ENCODE peak calls at places on chromosome 13, in seven cellular contexts. H, C, N, S, T, R and J are unnamed samples.

GRCh38 chr13:44463759-44464158 is 90.1 kb downstream of the SERP2 start:
- DNase-seq in S (no peak), R (no peak), T (no peak), H (no peak), C (no peak), N (no peak), J (no peak)

GRCh38 chr13:34044660-34045080 is 226.7 kb downstream of the RFC3 start:
- DNase-seq in N (peak), T (no peak), R (no peak), H (no peak), S (no peak), C (no peak), J (no peak)

GRCh38 chr13:95300625-95301134 is 571 bp downstream of the ABCC4 start:
- DNase-seq in T (peak), R (peak), N (peak), C (peak), S (peak), H (no peak), J (peak)

GRCh38 chr13:106919093-106919492 is 351.2 kb upstream of the ARGLU1 start:
- DNase-seq in C (no peak), T (no peak), H (no peak), N (peak), R (peak), S (no peak), J (no peak)

GRCh38 chr13:45138282-45138681 is 18.0 kb downstream of the GTF2F2 start:
- DNase-seq in R (no peak), S (no peak), N (no peak), H (no peak), T (no peak), C (no peak), J (no peak)

GRCh38 chr13:84917252-84917878 is 881.9 kb downstream of the SLITRK6 start:
- DNase-seq in H (no peak), C (no peak), N (no peak), T (no peak), R (no peak), S (no peak), J (no peak)

GRCh38 chr13:106373989-106374572 is 161.4 kb downstream of the EFNB2 start:
- DNase-seq in R (peak), S (no peak), T (no peak), C (no peak), N (no peak), H (no peak), J (no peak)

GRCh38 chr13:40681341-40682051 is 15.1 kb upstream of the FOXO1 start:
- DNase-seq in S (peak), T (no peak), C (peak), H (no peak), N (no peak), R (no peak), J (no peak)

GRCh38 chr13:77239312-77239711 is 87.6 kb downstream of the MYCBP2 start:
- DNase-seq in S (no peak), R (no peak), N (peak), H (no peak), C (no peak), T (no peak), J (no peak)

GRCh38 chr13:114063545-114064515 is 68.6 kb downstream of the RASA3 start:
- DNase-seq in N (no peak), C (no peak), R (no peak), T (peak), H (no peak), S (peak), J (no peak)

GRCh38 chr13:49421391-49421790 is 22.5 kb downstream of the CAB39L start:
- DNase-seq in R (peak), C (peak), H (no peak), S (no peak), T (no peak), N (no peak), J (no peak)

GRCh38 chr13:29496241-29496712 is 99.2 kb downstream of the SLC7A1 start:
- DNase-seq in T (peak), H (no peak), C (no peak), N (no peak), S (peak), R (peak), J (peak)

GRCh38 chr13:91690944-91691343 is 292.5 kb downstream of the GPC5 start:
- DNase-seq in H (no peak), N (no peak), R (no peak), T (no peak), C (no peak), S (no peak), J (no peak)

GRCh38 chr13:102817907-102818306 is 19.0 kb downstream of the BIVM start:
- DNase-seq in S (no peak), T (no peak), H (no peak), N (no peak), R (no peak), C (no peak), J (no peak)

GRCh38 chr13:70960841-70961443 is 852.7 kb upstream of the KLHL1 start:
- DNase-seq in C (peak), S (no peak), T (no peak), R (no peak), H (no peak), N (peak), J (no peak)

GRCh38 chr13:46754812-46755211 is 42.1 kb downstream of the ESD start:
- DNase-seq in T (no peak), N (no peak), H (no peak), C (no peak), R (no peak), S (no peak), J (no peak)

GRCh38 chr13:73171242-73171641 is 112.4 kb downstream of the KLF5 start:
- DNase-seq in C (no peak), N (no peak), H (no peak), S (no peak), T (no peak), R (no peak), J (no peak)

GRCh38 chr13:44703371-44703770 is 127.2 kb upstream of the TSC22D1 start:
- DNase-seq in H (no peak), S (no peak), T (no peak), N (peak), R (no peak), C (no peak), J (no peak)

GRCh38 chr13:113426591-113426986 is 26.7 kb downstream of the ADPRHL1 start:
- DNase-seq in S (peak), N (no peak), C (no peak), H (no peak), T (no peak), R (no peak), J (no peak)

GRCh38 chr13:79353698-79354097 is 52.4 kb downstream of the RBM26 start:
- DNase-seq in S (no peak), N (no peak), T (no peak), R (no peak), H (no peak), C (no peak), J (no peak)

GRCh38 chr13:42832341-42833153 is 51.2 kb downstream of the FAM216B start:
- DNase-seq in N (peak), R (no peak), S (peak), T (peak), H (no peak), C (no peak), J (no peak)

GRCh38 chr13:58884810-58885209 is 1253.3 kb downstream of the PCDH17 start:
- DNase-seq in H (no peak), N (no peak), S (no peak), C (no peak), T (no peak), R (no peak), J (no peak)

GRCh38 chr13:50596776-50597203 is 246.7 kb downstream of the DLEU7 start:
- DNase-seq in T (no peak), R (no peak), N (no peak), H (no peak), C (peak), S (no peak), J (no peak)

GRCh38 chr13:33150146-33150545 is 133.9 kb downstream of the KL start:
- DNase-seq in S (no peak), R (no peak), H (no peak), C (peak), N (peak), T (no peak), J (no peak)

GRCh38 chr13:79869326-79869725 is 388.4 kb downstream of the NDFIP2 start:
- DNase-seq in C (no peak), N (peak), H (no peak), R (no peak), S (no peak), T (peak), J (no peak)

GRCh38 chr13:42971670-42972355 is 20.2 kb downstream of the EPSTI1 start:
- DNase-seq in T (no peak), C (no peak), H (no peak), S (no peak), R (no peak), N (peak), J (no peak)

GRCh38 chr13:109208522-109208921 is 577.9 kb downstream of the IRS2 start:
- DNase-seq in S (no peak), N (no peak), C (no peak), R (no peak), H (no peak), T (no peak), J (no peak)

GRCh38 chr13:113321546-113321945 is 24.5 kb downstream of the LAMP1 start:
- DNase-seq in C (no peak), H (no peak), R (no peak), N (no peak), S (no peak), T (no peak), J (no peak)

GRCh38 chr13:71378992-71379905 is 487.8 kb downstream of the DACH1 start:
- DNase-seq in N (no peak), T (no peak), R (no peak), S (no peak), H (no peak), C (no peak), J (no peak)

GRCh38 chr13:42720116-42720857 is 61.1 kb upstream of the FAM216B start:
- DNase-seq in R (no peak), C (peak), H (no peak), S (no peak), N (peak), T (peak), J (no peak)

GRCh38 chr13:109781384-109782065 is 4.9 kb downstream of the IRS2 start:
- DNase-seq in T (no peak), N (no peak), H (no peak), C (no peak), S (no peak), R (no peak), J (no peak)

GRCh38 chr13:72920097-72920496 is 138.2 kb downstream of the PIBF1 start:
- DNase-seq in H (no peak), R (no peak), S (peak), N (no peak), C (no peak), T (no peak), J (no peak)

GRCh38 chr13:106530907-106531520 is 4.4 kb downstream of the EFNB2 start:
- DNase-seq in T (no peak), N (no peak), H (no peak), S (no peak), C (no peak), R (no peak), J (no peak)

GRCh38 chr13:28047784-28048388 is 52.5 kb downstream of the FLT3 start:
- DNase-seq in R (peak), H (no peak), T (no peak), C (no peak), S (no peak), N (peak), J (no peak)

GRCh38 chr13:110194456-110194855 is 112.5 kb downstream of the COL4A1 start:
- DNase-seq in R (no peak), H (no peak), T (no peak), N (no peak), C (no peak), S (no peak), J (no peak)

GRCh38 chr13:75458696-75459422 is 23.1 kb downstream of the TBC1D4 start:
- DNase-seq in C (peak), S (peak), N (no peak), H (no peak), R (peak), T (peak), J (no peak)

GRCh38 chr13:37700887-37701286 is 102.3 kb upstream of the POSTN start:
- DNase-seq in R (no peak), H (no peak), S (no peak), C (no peak), N (peak), T (no peak), J (no peak)

GRCh38 chr13:50130686-50131051 is 115.4 kb downstream of the KCNRG start:
- DNase-seq in N (peak), R (no peak), C (peak), S (peak), T (no peak), H (no peak), J (peak)

GRCh38 chr13:99464441-99464949 is 36.8 kb upstream of the TM9SF2 start:
- DNase-seq in H (no peak), T (no peak), S (no peak), N (no peak), C (no peak), R (peak), J (no peak)

GRCh38 chr13:99463998-99464397 is 37.3 kb upstream of the TM9SF2 start:
- DNase-seq in C (no peak), S (no peak), N (no peak), H (no peak), R (no peak), T (no peak), J (no peak)

GRCh38 chr13:99454518-99455183 is 46.6 kb upstream of the TM9SF2 start:
- DNase-seq in S (no peak), N (no peak), R (no peak), C (no peak), T (no peak), H (no peak), J (no peak)

DNA sequence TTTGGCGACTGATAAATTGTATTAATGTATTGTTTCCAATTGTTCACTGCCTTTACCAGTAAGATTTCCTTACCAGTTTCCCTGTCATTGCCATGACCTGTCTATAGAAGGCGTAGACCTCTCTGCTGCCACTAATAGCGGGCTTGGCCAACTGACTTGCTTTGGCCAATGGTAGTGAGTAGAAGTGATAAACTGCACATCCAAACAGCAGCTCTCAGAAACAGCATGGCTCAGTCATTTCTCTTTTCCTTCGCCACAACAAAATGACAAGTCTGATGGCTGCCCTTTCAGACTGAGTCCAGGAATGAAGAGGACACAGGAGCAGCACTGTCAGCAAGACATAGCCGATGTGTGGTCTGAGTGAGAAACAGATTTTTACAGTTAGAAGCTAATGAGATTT is 42.2 kb upstream of the TM9SF2 start:
- DNase-seq in N (no peak), C (no peak), T (no peak), S (no peak), R (no peak), H (no peak), J (no peak)
- TF ChIP-seq CTCF in N (no peak), C (peak), T (no peak), S (no peak), R (no peak), H (no peak), J (no peak)

DNA sequence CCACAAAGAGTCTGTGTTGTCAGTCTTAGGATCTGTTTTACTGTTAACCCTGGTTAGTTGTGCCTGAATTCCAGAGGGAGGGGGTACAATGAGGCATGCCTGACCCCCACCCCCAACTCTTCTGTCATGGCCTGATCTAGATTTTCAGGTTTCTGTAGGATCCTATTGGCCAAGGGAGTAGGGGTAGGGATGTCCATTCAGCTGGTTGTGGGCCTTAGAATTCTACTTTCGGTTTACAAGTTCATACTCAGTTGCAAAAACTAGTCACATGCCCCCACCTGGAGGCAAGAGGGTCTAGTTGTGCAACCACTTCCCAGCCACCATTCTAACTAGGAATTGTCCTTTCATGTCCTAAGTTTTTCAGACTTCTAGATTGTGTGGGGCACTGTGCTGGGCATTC is 94.3 kb upstream of the MBNL2 start:
- DNase-seq in H (no peak), S (no peak), N (no peak), C (no peak), R (no peak), T (no peak), J (no peak)
- TF ChIP-seq CTCF in H (no peak), S (no peak), N (no peak), C (no peak), R (no peak), T (no peak), J (no peak)

DNA sequence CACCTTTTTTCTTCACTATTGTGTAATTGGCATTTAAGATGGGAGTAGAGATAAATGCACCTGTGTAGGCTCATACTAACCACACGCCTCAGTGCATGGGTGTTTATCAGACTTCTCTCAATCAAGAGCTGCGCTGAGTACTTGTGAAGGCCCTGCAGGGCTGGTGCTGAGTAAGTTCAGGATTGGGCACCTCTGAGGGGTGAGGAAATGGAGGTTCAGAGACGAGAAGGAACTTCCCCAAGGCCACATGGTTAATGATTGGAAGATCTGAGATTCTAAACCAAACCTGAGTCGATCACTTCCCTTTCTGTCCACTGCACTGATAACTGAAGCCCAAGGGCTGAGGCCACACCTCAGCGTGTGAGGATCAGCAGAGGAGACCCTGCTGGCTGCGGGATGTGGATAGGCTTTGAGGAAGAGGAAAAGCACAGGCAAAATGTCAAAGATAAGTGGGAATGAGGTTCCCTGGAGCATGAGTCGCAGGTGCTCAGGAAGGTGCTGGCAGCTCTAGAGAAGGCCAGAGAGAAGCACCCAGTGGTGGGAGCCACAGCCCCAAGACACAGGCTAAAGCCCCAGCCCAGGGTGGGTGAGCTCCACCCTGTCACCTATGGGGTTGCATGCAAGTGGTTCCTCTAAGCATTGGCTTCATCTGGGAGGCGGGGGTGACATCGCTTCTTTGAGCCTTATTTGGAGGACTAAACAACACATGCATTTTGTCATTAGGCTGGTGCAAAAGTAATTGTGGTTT is 32.3 kb upstream of the GJB6 start:
- DNase-seq in R (peak), H (no peak), S (no peak), N (no peak), T (no peak), C (no peak), J (no peak)
- TF ChIP-seq CTCF in R (no peak), H (no peak), S (no peak), N (no peak), T (no peak), C (no peak), J (no peak)

DNA sequence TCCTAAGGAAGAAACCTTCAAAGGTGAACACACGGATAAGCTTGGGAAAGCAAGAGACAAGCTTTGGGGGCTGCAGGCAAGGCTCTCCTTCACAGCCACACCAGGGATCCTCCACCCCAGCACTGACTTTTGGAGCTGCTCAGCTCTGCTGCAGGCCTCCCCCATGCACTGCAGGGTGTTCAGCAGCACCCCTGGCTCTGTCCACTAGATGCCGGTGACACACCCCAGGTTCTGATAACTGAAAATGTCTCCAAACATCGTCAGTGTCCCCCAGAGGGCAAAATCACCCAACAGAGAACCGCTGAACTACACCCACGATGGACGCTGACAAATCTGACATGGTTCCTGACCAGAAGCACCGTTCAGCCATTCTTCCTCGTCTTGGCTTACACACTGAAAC is 90.5 kb downstream of the STK24 start:
- DNase-seq in H (no peak), C (no peak), T (no peak), R (no peak), N (no peak), S (no peak), J (no peak)
- TF ChIP-seq CTCF in H (no peak), C (no peak), T (no peak), R (no peak), N (peak), S (no peak), J (no peak)

GRCh38 chr13:39415403-39415802 is 187.6 kb downstream of the LHFPL6 start:
- DNase-seq in C (peak), T (no peak), N (no peak), H (no peak), R (no peak), S (peak), J (no peak)
- TF ChIP-seq CTCF in C (peak), T (no peak), N (peak), H (no peak), R (peak), S (peak), J (no peak)

GRCh38 chr13:52711277-52711676 is 28.3 kb downstream of the CNMD start:
- DNase-seq in T (no peak), R (no peak), N (no peak), H (no peak), S (no peak), C (no peak), J (no peak)
- TF ChIP-seq CTCF in T (no peak), R (no peak), N (no peak), H (no peak), S (no peak), C (peak), J (no peak)

GRCh38 chr13:26708007-26708297 is 52.6 kb downstream of the GPR12 start:
- DNase-seq in C (no peak), R (no peak), S (no peak), T (no peak), N (no peak), H (no peak), J (no peak)
- TF ChIP-seq CTCF in C (no peak), R (no peak), S (no peak), T (no peak), N (no peak), H (no peak), J (no peak)